ENCODE peak calls at places on chromosomes 16 and 17, in ten cellular contexts. O, W, R, X, A, C, L, B, M and K are unnamed samples.

GRCh38 chr16:11481987-11482386 is 104.7 kb downstream of the LITAF start:
- DNase-seq in C (peak), O (no peak), X (no peak), M (no peak), W (no peak), R (no peak), L (no peak), A (no peak), B (no peak), K (peak)

GRCh38 chr16:64952177-64952576 is 169.7 kb downstream of the CDH11 start:
- DNase-seq in R (no peak), M (no peak), A (no peak), C (peak), B (no peak), W (no peak), X (no peak), O (no peak), L (no peak), K (peak)

GRCh38 chr16:58421029-58421428 is 28.8 kb downstream of the GINS3 start:
- DNase-seq in W (no peak), B (no peak), X (no peak), L (no peak), A (no peak), M (no peak), C (no peak), R (no peak), O (no peak), K (no peak)

GRCh38 chr16:65782537-65783290 is 583.8 kb upstream of the CDH5 start:
- DNase-seq in M (no peak), X (no peak), L (peak), C (no peak), A (no peak), R (no peak), B (no peak), W (no peak), O (peak), K (peak)

GRCh38 chr16:18803569-18804462 is 2.5 kb upstream of the ARL6IP1 start:
- DNase-seq in X (no peak), W (no peak), O (peak), M (no peak), B (no peak), C (no peak), L (no peak), A (no peak), R (no peak), K (no peak)

GRCh38 chr16:52497067-52497816 is 49.7 kb downstream of the TOX3 start:
- DNase-seq in R (no peak), C (no peak), M (no peak), A (no peak), O (peak), B (no peak), L (no peak), W (no peak), X (no peak), K (no peak)

GRCh38 chr17:81693491-81694360 is 9.4 kb upstream of the MRPL12 start:
- DNase-seq in R (no peak), X (no peak), A (no peak), L (no peak), M (no peak), B (no peak), C (no peak), O (no peak), W (no peak), K (no peak)

GRCh38 chr16:17101646-17102045 is 369.1 kb downstream of the XYLT1 start:
- DNase-seq in C (no peak), L (no peak), A (no peak), R (no peak), W (no peak), X (no peak), M (no peak), B (no peak), O (no peak), K (peak)

GRCh38 chr17:83161298-83162034 is 82.1 kb downstream of the METRNL start:
- DNase-seq in L (peak), X (no peak), R (peak), M (no peak), O (peak), A (no peak), B (no peak), C (peak), W (no peak), K (peak)

GRCh38 chr17:73419896-73420295 is 108.1 kb upstream of the CDC42EP4 start:
- DNase-seq in W (no peak), L (no peak), C (no peak), M (no peak), B (no peak), X (no peak), R (no peak), A (no peak), O (no peak), K (no peak)

DNA sequence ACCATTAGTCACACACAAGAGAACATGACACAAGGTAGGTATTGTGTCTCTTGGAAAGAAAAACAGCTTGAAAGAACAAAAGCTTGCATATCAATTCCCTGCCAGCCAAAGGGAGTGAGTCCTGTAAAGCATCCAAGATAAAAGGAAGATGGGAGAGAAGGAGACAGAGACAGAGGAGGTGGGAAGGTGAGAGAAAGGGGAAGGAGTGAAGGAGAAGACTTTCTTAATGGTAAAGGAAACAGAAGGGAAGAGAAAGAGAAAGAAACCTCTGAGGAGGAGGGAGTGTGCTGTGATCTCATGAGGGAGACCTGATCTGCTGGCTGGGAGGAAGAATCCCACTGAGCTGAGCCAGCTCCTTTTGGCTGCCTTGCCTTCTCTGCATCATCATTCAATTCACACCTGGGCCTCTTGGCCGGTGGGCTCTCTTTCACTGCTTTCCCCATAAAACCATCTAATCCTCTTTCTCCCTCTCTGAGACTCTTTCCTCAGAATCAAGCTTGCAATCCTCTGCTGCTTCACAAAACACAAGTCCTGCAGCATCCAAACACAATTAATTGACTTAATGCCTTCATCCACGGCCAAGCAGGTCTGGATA is 271.6 kb downstream of the ABCC12 start:
- DNase-seq in X (no peak), L (no peak), W (no peak), A (no peak), C (no peak), M (no peak), O (no peak), B (no peak), R (no peak), K (no peak)
- H3K4me3 ChIP-seq in X (no peak), L (no peak), W (no peak), A (no peak), C (no peak), M (no peak), O (no peak), B (no peak), R (no peak), K (no peak)

GRCh38 chr17:75927286-75927922 is 13.4 kb downstream of the FBF1 start:
- DNase-seq in M (peak), W (peak), A (no peak), X (no peak), O (no peak), L (peak), R (peak), B (peak), C (no peak), K (no peak)
- TF ChIP-seq CTCF in M (peak), W (peak), A (peak), X (peak), O (peak), L (no peak), R (peak), B (peak), C (peak), K (no peak)

GRCh38 chr16:15770107-15770506 is 86.7 kb downstream of the MYH11 start:
- DNase-seq in A (no peak), X (peak), O (no peak), M (no peak), R (no peak), L (peak), W (no peak), C (no peak), B (no peak), K (no peak)
- H3K4me3 ChIP-seq in A (no peak), X (no peak), O (no peak), M (no peak), R (no peak), L (no peak), W (no peak), C (no peak), B (no peak), K (no peak)

GRCh38 chr16:4533490-4533889 is 5.1 kb downstream of the CDIP1 start:
- DNase-seq in W (no peak), B (no peak), A (no peak), L (no peak), C (no peak), X (no peak), M (no peak), R (no peak), O (no peak), K (no peak)
- TF ChIP-seq CTCF in W (no peak), B (no peak), A (no peak), L (no peak), C (no peak), X (no peak), M (no peak), R (no peak), O (no peak), K (no peak)

GRCh38 chr16:85003723-85004586 is 7.4 kb downstream of the ZDHHC7 start:
- DNase-seq in R (no peak), C (no peak), O (no peak), X (peak), A (no peak), L (no peak), M (no peak), W (no peak), B (no peak), K (no peak)

GRCh38 chr16:85004587-85005205 is 6.6 kb downstream of the ZDHHC7 start:
- DNase-seq in O (peak), X (peak), L (no peak), M (no peak), W (peak), A (no peak), B (no peak), R (peak), C (peak), K (peak)

GRCh38 chr16:85002099-85002541 is 9.2 kb downstream of the ZDHHC7 start:
- DNase-seq in A (no peak), O (no peak), M (no peak), B (no peak), W (no peak), L (peak), C (no peak), R (no peak), X (no peak), K (no peak)

GRCh38 chr16:85003076-85003475 is 8.3 kb downstream of the ZDHHC7 start:
- DNase-seq in X (peak), C (no peak), R (no peak), B (no peak), W (no peak), M (no peak), A (no peak), O (no peak), L (no peak), K (no peak)

DNA sequence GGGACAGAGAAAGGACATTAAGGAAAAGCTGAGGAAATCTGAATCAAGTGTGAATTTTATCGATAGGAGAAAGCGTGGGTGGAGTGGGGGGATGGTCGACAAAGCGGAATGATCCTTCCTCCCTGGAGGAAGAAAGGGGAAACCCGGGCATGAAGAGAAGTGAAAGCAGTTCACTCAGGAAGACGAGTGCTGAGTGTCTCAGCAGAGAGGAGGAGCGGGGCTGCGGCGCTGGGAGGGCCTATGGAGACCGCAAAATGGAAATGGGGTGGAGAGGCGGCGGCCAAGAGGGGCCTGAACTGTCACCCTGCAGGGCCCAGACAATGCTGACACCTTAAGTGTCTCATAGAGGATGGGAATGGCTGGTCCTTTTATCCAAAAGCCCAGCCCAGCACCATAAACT is 8.7 kb downstream of the ZDHHC7 start:
- DNase-seq in W (no peak), X (peak), O (no peak), L (peak), M (no peak), B (no peak), R (no peak), C (no peak), A (peak), K (no peak)
- H3K4me3 ChIP-seq in W (no peak), X (peak), O (no peak), L (no peak), M (no peak), B (no peak), R (no peak), C (no peak), A (no peak), K (no peak)

DNA sequence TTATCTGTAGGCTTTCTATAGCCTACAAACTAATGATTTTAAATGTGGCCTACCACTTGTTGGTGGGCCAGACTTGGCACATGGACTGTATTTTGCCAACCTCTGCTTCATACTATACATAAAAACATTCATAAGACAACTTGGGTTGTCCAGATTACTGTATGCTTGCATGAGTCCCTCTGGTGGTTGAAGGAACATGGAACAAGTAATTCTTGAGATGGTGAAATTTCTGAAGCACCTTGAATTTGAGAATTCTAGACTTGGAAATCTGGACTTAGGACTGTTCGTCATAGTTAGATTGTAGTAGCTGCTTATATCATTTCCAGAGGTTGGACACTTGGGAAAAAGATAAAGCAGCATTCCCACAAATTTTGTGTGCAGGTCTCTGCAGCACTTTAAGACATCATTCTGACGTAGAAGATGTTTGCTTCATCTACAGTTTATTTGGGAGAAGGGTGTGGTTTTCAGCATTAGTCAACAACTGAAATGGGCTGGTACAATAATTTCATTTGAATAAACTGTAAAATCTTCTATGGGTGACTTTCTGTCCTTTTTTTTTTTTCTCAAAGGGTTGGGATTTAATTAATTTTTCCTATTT is 31.2 kb downstream of the NFATC3 start:
- DNase-seq in M (no peak), C (no peak), A (no peak), O (peak), W (peak), R (no peak), X (no peak), L (no peak), B (peak), K (peak)
- TF ChIP-seq CTCF in M (no peak), C (peak), A (peak), O (peak), W (peak), R (peak), X (peak), L (no peak), B (peak), K (peak)